ENCODE peak calls at places on chromosomes 2 and 18, in seven cellular contexts. B is suprapubic skin; L is CD8-positive, alpha-beta memory T cell; I is prostate gland; F is right cardiac atrium; M is sigmoid colon; E is right atrium auricular region. T is an unnamed sample.

GRCh38 chr2:96308248-96308647 is 2.9 kb upstream of the SNRNP200 start:
- DNase-seq in B (no peak), L (no peak), I (no peak), F (no peak), M (no peak), E (no peak), T (no peak)

GRCh38 chr2:84729224-84729623 is 151.7 kb downstream of the TRABD2A start:
- DNase-seq in B (no peak), L (no peak), I (no peak), F (no peak), M (no peak), E (no peak), T (no peak)

GRCh38 chr2:28102455-28102874 is 211.9 kb downstream of the BABAM2 start:
- DNase-seq in B (no peak), L (no peak), I (no peak), F (no peak), M (no peak), E (no peak), T (no peak)

GRCh38 chr2:201363857-201364560 is 6.9 kb upstream of the FLACC1 start:
- DNase-seq in B (no peak), L (peak; percentile 38), I (peak; percentile 8), F (no peak), M (no peak), E (no peak), T (no peak)

GRCh38 chr2:19700861-19701585 is 200.8 kb downstream of the TTC32 start:
- DNase-seq in B (no peak), L (no peak), I (no peak), F (peak; percentile 41), M (no peak), E (no peak), T (no peak)

GRCh38 chr2:2328847-2329246 is 2.2 kb downstream of the MYT1L start:
- DNase-seq in B (no peak), L (no peak), I (no peak), F (no peak), M (no peak), E (no peak), T (no peak)

GRCh38 chr2:163593941-163594340 is 141.9 kb downstream of the FIGN start:
- DNase-seq in B (no peak), L (no peak), I (no peak), F (no peak), M (no peak), E (no peak), T (no peak)

GRCh38 chr2:218282173-218282991 is 9.9 kb downstream of the TMBIM1 start:
- DNase-seq in B (no peak), L (no peak), I (peak; percentile 71), F (peak; percentile 71), M (peak; percentile 92), E (no peak), T (peak; percentile 82)

GRCh38 chr18:74331404-74331803 is 15.8 kb downstream of the C18orf63 start:
- DNase-seq in B (no peak), L (no peak), I (no peak), F (no peak), M (no peak), E (no peak), T (no peak)

GRCh38 chr2:238465487-238466241 is 38.9 kb downstream of the ASB1 start:
- DNase-seq in B (no peak), L (no peak), I (no peak), F (no peak), M (no peak), E (no peak), T (no peak)

GRCh38 chr2:130332271-130333073 is 10.2 kb upstream of the IMP4 start:
- DNase-seq in B (peak; percentile 80), L (peak; percentile 57), I (peak; percentile 60), F (peak; percentile 91), M (peak; percentile 88), E (peak; percentile 82), T (peak; percentile 71)

GRCh38 chr2:130799295-130799694 is 37.4 kb upstream of the ARHGEF4 start:
- DNase-seq in B (no peak), L (no peak), I (no peak), F (no peak), M (no peak), E (no peak), T (no peak)

GRCh38 chr2:125168442-125168841 is 1143.4 kb downstream of the CNTNAP5 start:
- DNase-seq in B (no peak), L (no peak), I (no peak), F (no peak), M (no peak), E (no peak), T (no peak)

GRCh38 chr2:228827056-228827455 is 444.0 kb downstream of the PID1 start:
- DNase-seq in B (no peak), L (no peak), I (no peak), F (no peak), M (no peak), E (no peak), T (no peak)

GRCh38 chr18:75489493-75490190 is 62.1 kb upstream of the SMIM21 start:
- DNase-seq in B (no peak), L (no peak), I (no peak), F (no peak), M (no peak), E (peak; percentile 76), T (peak; percentile 69)

GRCh38 chr2:173109253-173110188 is 33.9 kb downstream of the MAP3K20 start:
- DNase-seq in B (no peak), L (no peak), I (no peak), F (no peak), M (no peak), E (no peak), T (no peak)

GRCh38 chr2:164388511-164388910 is 232.8 kb downstream of the GRB14 start:
- DNase-seq in B (no peak), L (no peak), I (no peak), F (no peak), M (no peak), E (no peak), T (peak; percentile 64)

GRCh38 chr2:37604716-37605115 is 66.7 kb downstream of the CDC42EP3 start:
- DNase-seq in B (no peak), L (no peak), I (no peak), F (no peak), M (no peak), E (no peak), T (no peak)

GRCh38 chr2:205654878-205655601 is 27.3 kb upstream of the NRP2 start:
- DNase-seq in B (no peak), L (no peak), I (no peak), F (no peak), M (no peak), E (no peak), T (no peak)

DNA sequence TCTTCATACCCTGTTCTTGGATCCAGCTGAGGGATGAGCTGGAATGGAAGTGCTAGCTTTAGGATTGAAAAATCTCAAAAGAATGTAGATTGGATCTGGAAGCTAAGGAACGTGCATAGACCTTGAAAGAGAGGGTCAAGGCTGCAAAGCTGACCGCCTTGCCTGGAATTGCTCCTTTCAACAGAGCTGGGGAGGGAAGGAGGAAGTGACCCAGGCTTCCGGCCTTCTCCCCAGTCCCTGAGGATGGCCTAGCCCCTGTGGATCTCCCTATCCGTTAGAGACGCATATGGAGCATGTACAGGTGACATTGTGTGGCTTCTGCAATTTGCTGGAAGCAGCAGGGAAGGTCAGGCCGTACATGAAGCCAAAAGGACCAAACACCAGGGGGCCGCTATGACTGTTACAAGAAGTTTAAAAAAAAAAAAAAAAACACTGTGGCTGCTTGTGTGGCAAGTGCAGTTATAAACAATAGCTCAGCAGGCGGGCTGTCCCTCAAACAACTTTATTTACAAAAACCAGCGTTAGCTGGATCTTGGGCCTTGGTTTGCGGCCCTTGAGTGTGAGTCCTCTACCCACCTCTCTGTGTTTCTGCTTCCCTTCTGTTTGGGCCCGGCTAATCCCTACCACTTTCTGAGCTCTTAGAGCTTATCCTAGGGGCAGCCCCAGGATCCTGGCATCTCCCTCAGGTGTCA is 227.6 kb downstream of the SEPTIN10 start:
- DNase-seq in B (peak; percentile 40), L (no peak), I (no peak), F (no peak), M (peak; percentile 48), E (no peak), T (peak; percentile 13)
- H3K27ac ChIP-seq in B (no peak overlapping the region), L (no peak overlapping the region), I (no peak overlapping the region), F (no peak overlapping the region), M (no peak overlapping the region), E (no peak overlapping the region), T (no peak overlapping the region)

GRCh38 chr2:242098445-242099128 is 229.1 kb downstream of the RTP5 start:
- DNase-seq in B (no peak), L (no peak), I (no peak), F (no peak), M (no peak), E (no peak), T (no peak)
- H3K27ac ChIP-seq in B (no peak overlapping the region), L (peak overlapping the region; percentile 62), I (no peak overlapping the region), F (no peak overlapping the region), M (no peak overlapping the region), E (no peak overlapping the region), T (no peak overlapping the region)

DNA sequence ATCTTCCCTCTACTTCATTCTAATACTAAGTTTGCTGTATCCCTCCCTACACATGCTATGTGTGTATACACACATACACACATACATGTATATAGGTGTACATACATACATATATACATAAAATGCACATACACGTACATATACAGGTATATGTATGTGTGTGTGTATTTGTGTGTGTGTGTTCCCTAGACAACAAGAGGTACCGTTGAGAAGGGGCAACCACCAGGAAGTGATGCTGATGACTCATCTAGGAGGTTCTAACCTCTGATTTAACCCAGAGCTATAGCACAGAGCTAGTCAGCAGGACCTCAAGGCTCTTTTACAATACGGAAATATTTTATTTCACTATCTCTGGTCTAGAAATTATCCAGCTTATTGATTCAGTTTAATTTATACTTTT is 139.2 kb downstream of the LAMA3 start:
- DNase-seq in B (no peak), L (peak; percentile 79), I (no peak), F (no peak), M (no peak), E (no peak), T (no peak)
- H3K27ac ChIP-seq in B (no peak overlapping the region), L (peak overlapping the region; percentile 5), I (no peak overlapping the region), F (no peak overlapping the region), M (no peak overlapping the region), E (no peak overlapping the region), T (peak overlapping the region; percentile 94)

GRCh38 chr18:77077836-77078456 is 54.6 kb downstream of the MBP start:
- DNase-seq in B (no peak), L (no peak), I (no peak), F (no peak), M (no peak), E (no peak), T (no peak)

GRCh38 chr18:77076111-77076510 is 56.5 kb downstream of the MBP start:
- DNase-seq in B (no peak), L (no peak), I (no peak), F (no peak), M (no peak), E (no peak), T (no peak)

GRCh38 chr18:77079088-77079487 is 53.5 kb downstream of the MBP start:
- DNase-seq in B (no peak), L (no peak), I (no peak), F (no peak), M (no peak), E (no peak), T (no peak)

GRCh38 chr18:77078671-77079070 is 53.9 kb downstream of the MBP start:
- DNase-seq in B (no peak), L (no peak), I (no peak), F (no peak), M (no peak), E (no peak), T (no peak)

DNA sequence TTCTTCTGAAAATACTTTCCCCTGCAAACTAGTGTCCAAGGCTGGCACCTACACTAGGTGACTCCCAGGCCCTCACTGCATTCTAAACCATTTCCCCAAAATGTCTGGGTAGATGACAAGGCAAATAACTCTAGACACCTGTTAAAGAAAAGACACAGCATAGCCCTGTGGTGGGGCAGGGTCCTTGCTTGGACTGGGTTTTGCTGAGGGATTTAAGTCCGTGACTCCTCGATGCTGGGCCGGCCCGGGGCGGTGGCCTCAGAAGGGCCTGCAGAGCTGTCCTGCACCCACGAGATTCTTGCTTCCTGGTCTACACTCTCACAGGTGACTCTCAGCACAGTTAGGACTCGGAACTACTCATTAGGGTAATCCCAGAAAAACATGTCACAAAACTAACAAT is 55.2 kb downstream of the MBP start:
- DNase-seq in B (no peak), L (no peak), I (no peak), F (no peak), M (no peak), E (no peak), T (no peak)
- H3K27ac ChIP-seq in B (no peak overlapping the region), L (no peak overlapping the region), I (no peak overlapping the region), F (no peak overlapping the region), M (no peak overlapping the region), E (no peak overlapping the region), T (no peak overlapping the region)

T was measured in RWPE2.